ENCODE peak calls at places on chromosomes 3 and 15, in six cellular contexts. One of them, this sample, is unnamed.

GRCh38 chr3:143239026-143239425 is 119.5 kb downstream of the CHST2 start:
- DNase-seq in HTR-8/SVneo: no peak
- DNase-seq in NCI-H748 treated with DMSO at 0.1 percent for 48 hours: no peak
- DNase-seq in substantia nigra: no peak
- DNase-seq in astrocyte of the spinal cord: no peak
- DNase-seq in NCI-H2081 treated with DMSO at 0.1 percent for 48 hours: no peak
- DNase-seq in this sample: no peak

GRCh38 chr3:1375145-1375544 is 282.3 kb downstream of the CNTN6 start:
- DNase-seq in HTR-8/SVneo: no peak
- DNase-seq in NCI-H748 treated with DMSO at 0.1 percent for 48 hours: no peak
- DNase-seq in substantia nigra: no peak
- DNase-seq in astrocyte of the spinal cord: no peak
- DNase-seq in NCI-H2081 treated with DMSO at 0.1 percent for 48 hours: no peak
- DNase-seq in this sample: no peak

GRCh38 chr15:80918440-80918839 is 71.2 kb downstream of the MESD start:
- DNase-seq in HTR-8/SVneo: no peak
- DNase-seq in NCI-H748 treated with DMSO at 0.1 percent for 48 hours: no peak
- DNase-seq in substantia nigra: no peak
- DNase-seq in astrocyte of the spinal cord: no peak
- DNase-seq in NCI-H2081 treated with DMSO at 0.1 percent for 48 hours: no peak
- DNase-seq in this sample: no peak

GRCh38 chr3:186722457-186722856 is 5.3 kb downstream of the KNG1 start:
- DNase-seq in HTR-8/SVneo: peak
- DNase-seq in NCI-H748 treated with DMSO at 0.1 percent for 48 hours: no peak
- DNase-seq in substantia nigra: no peak
- DNase-seq in astrocyte of the spinal cord: no peak
- DNase-seq in NCI-H2081 treated with DMSO at 0.1 percent for 48 hours: no peak
- DNase-seq in this sample: no peak

GRCh38 chr3:148512648-148513047 is 185.1 kb upstream of the AGTR1 start:
- DNase-seq in HTR-8/SVneo: no peak
- DNase-seq in NCI-H748 treated with DMSO at 0.1 percent for 48 hours: no peak
- DNase-seq in substantia nigra: no peak
- DNase-seq in astrocyte of the spinal cord: peak
- DNase-seq in NCI-H2081 treated with DMSO at 0.1 percent for 48 hours: no peak
- DNase-seq in this sample: no peak

GRCh38 chr3:140365872-140366697 is 311.8 kb upstream of the TRIM42 start:
- DNase-seq in HTR-8/SVneo: no peak
- DNase-seq in NCI-H748 treated with DMSO at 0.1 percent for 48 hours: no peak
- DNase-seq in substantia nigra: no peak
- DNase-seq in astrocyte of the spinal cord: no peak
- DNase-seq in NCI-H2081 treated with DMSO at 0.1 percent for 48 hours: no peak
- DNase-seq in this sample: no peak

GRCh38 chr3:15315003-15315402 is 17.4 kb downstream of the SH3BP5 start:
- DNase-seq in HTR-8/SVneo: no peak
- DNase-seq in NCI-H748 treated with DMSO at 0.1 percent for 48 hours: no peak
- DNase-seq in substantia nigra: no peak
- DNase-seq in astrocyte of the spinal cord: no peak
- DNase-seq in NCI-H2081 treated with DMSO at 0.1 percent for 48 hours: no peak
- DNase-seq in this sample: no peak

GRCh38 chr3:13473020-13473419 is 7.1 kb upstream of the HDAC11 start:
- DNase-seq in HTR-8/SVneo: no peak
- DNase-seq in NCI-H748 treated with DMSO at 0.1 percent for 48 hours: no peak
- DNase-seq in substantia nigra: no peak
- DNase-seq in astrocyte of the spinal cord: no peak
- DNase-seq in NCI-H2081 treated with DMSO at 0.1 percent for 48 hours: no peak
- DNase-seq in this sample: no peak

GRCh38 chr15:33309602-33310276 is 1.0 kb upstream of the RYR3 start:
- DNase-seq in HTR-8/SVneo: no peak
- DNase-seq in NCI-H748 treated with DMSO at 0.1 percent for 48 hours: peak
- DNase-seq in substantia nigra: no peak
- DNase-seq in astrocyte of the spinal cord: no peak
- DNase-seq in NCI-H2081 treated with DMSO at 0.1 percent for 48 hours: no peak
- DNase-seq in this sample: peak

This sample was measured in head of caudate nucleus.